ENCODE peak calls at places on chromosomes 12 and 14, in nine cellular contexts. G is HT1080; C is NCI-H1092; X is activated T-helper 1 cell treated with anti-CD3 and anti-CD28 coated beads, Interleukin-12 subunit alpha, Interleukin-12 subunit beta, Interleukin-2, Interleukin-4 antibody, amounts not matched to agents 30 ng/mL and 10 ng/mL and 1 ng/mL, durations not matched to agents 14 hours and 24 hours and 36 hours; P is GM13976; H is hippocampal formation; I is activated CD4-positive, alpha-beta T cell treated with anti-CD3 and anti-CD28 coated beads, Interleukin-2, amount 50 U/mL, for 24 hours; L is left colon; E is NCI-H187. W is an unnamed sample.

GRCh38 chr12:109540526-109541411 is 32.5 kb downstream of the MMAB start:
- DNase-seq in G (no peak), C (no peak), X (no peak), P (no peak), H (peak), I (no peak), L (no peak), E (no peak), W (no peak)

GRCh38 chr12:93954160-93955112 is 193.9 kb upstream of the PLXNC1 start:
- DNase-seq in G (no peak), C (no peak), X (no peak), P (no peak), H (no peak), I (no peak), L (no peak), E (no peak), W (no peak)

GRCh38 chr12:9049520-9050133 is 60.3 kb downstream of the KLRG1 start:
- DNase-seq in G (peak), C (no peak), X (no peak), P (peak), H (no peak), I (no peak), L (no peak), E (no peak), W (no peak)

GRCh38 chr12:19288603-19289244 is 150.6 kb upstream of the AEBP2 start:
- DNase-seq in G (peak), C (peak), X (no peak), P (peak), H (no peak), I (no peak), L (no peak), E (no peak), W (peak)

GRCh38 chr12:127310548-127310947 is 956.4 kb upstream of the TMEM132C start:
- DNase-seq in G (no peak), C (no peak), X (no peak), P (no peak), H (no peak), I (no peak), L (no peak), E (no peak), W (no peak)

GRCh38 chr12:125971981-125972380 is 906.7 kb downstream of the AACS start:
- DNase-seq in G (no peak), C (no peak), X (no peak), P (no peak), H (no peak), I (no peak), L (no peak), E (no peak), W (no peak)

GRCh38 chr12:19894049-19894448 is 454.8 kb downstream of the AEBP2 start:
- DNase-seq in G (peak), C (no peak), X (no peak), P (peak), H (no peak), I (no peak), L (no peak), E (no peak), W (peak)

GRCh38 chr14:105166571-105167302 is 1.8 kb downstream of the JAG2 start:
- DNase-seq in G (no peak), C (no peak), X (no peak), P (no peak), H (no peak), I (no peak), L (no peak), E (no peak), W (no peak)

GRCh38 chr12:76631741-76632140 is 72.2 kb upstream of the OSBPL8 start:
- DNase-seq in G (no peak), C (no peak), X (no peak), P (no peak), H (no peak), I (no peak), L (no peak), E (no peak), W (no peak)

GRCh38 chr14:94129758-94130414 is 482 bp upstream of the IFI27L2 start:
- DNase-seq in G (peak), C (no peak), X (peak), P (peak), H (no peak), I (peak), L (peak), E (no peak), W (peak)

GRCh38 chr14:101812071-101812470 is 50.6 kb downstream of the PPP2R5C start:
- DNase-seq in G (no peak), C (no peak), X (no peak), P (no peak), H (no peak), I (no peak), L (peak), E (no peak), W (no peak)

GRCh38 chr12:121893901-121894540 is 5.4 kb downstream of the PSMD9 start:
- DNase-seq in G (peak), C (no peak), X (no peak), P (no peak), H (no peak), I (no peak), L (no peak), E (no peak), W (no peak)

GRCh38 chr14:95318870-95319311 is 817 bp downstream of the CLMN start:
- DNase-seq in G (no peak), C (no peak), X (no peak), P (peak), H (no peak), I (no peak), L (no peak), E (no peak), W (no peak)

GRCh38 chr14:78091361-78091760 is 78.8 kb upstream of the NRXN3 start:
- DNase-seq in G (no peak), C (no peak), X (no peak), P (no peak), H (no peak), I (no peak), L (no peak), E (no peak), W (no peak)

GRCh38 chr14:85534435-85534834 is 4.5 kb downstream of the FLRT2 start:
- DNase-seq in G (peak), C (no peak), X (no peak), P (no peak), H (no peak), I (no peak), L (no peak), E (no peak), W (peak)

GRCh38 chr14:54444701-54445100 is 3.5 kb upstream of the CNIH1 start:
- DNase-seq in G (no peak), C (no peak), X (no peak), P (no peak), H (no peak), I (no peak), L (no peak), E (no peak), W (no peak)

GRCh38 chr14:26905219-26905618 is 307.4 kb upstream of the NOVA1 start:
- DNase-seq in G (no peak), C (no peak), X (no peak), P (no peak), H (no peak), I (no peak), L (no peak), E (no peak), W (no peak)

GRCh38 chr12:115102450-115102849 is 418.5 kb upstream of the TBX3 start:
- DNase-seq in G (no peak), C (no peak), X (no peak), P (no peak), H (no peak), I (no peak), L (no peak), E (no peak), W (no peak)

GRCh38 chr12:1810201-1810930 is 10.0 kb upstream of the LRTM2 start:
- DNase-seq in G (peak), C (no peak), X (no peak), P (no peak), H (no peak), I (no peak), L (no peak), E (no peak), W (no peak)

GRCh38 chr12:117125275-117125613 is 26.0 kb upstream of the TESC start:
- DNase-seq in G (no peak), C (no peak), X (no peak), P (no peak), H (no peak), I (no peak), L (no peak), E (no peak), W (no peak)

GRCh38 chr12:82055391-82055790 is 296.2 kb upstream of the PPFIA2 start:
- DNase-seq in G (no peak), C (no peak), X (no peak), P (no peak), H (no peak), I (no peak), L (no peak), E (no peak), W (no peak)

GRCh38 chr12:131766382-131767107 is 55.7 kb downstream of the SFSWAP start:
- DNase-seq in G (no peak), C (no peak), X (no peak), P (no peak), H (no peak), I (no peak), L (no peak), E (no peak), W (no peak)

GRCh38 chr12:56941299-56942017 is 7.2 kb upstream of the SDR9C7 start:
- DNase-seq in G (peak), C (no peak), X (no peak), P (no peak), H (no peak), I (no peak), L (no peak), E (no peak), W (no peak)

GRCh38 chr12:124174406-124174805 is 120.5 kb upstream of the RFLNA start:
- DNase-seq in G (peak), C (no peak), X (no peak), P (no peak), H (no peak), I (no peak), L (no peak), E (no peak), W (no peak)

GRCh38 chr14:85566603-85567002 is 36.7 kb downstream of the FLRT2 start:
- DNase-seq in G (peak), C (no peak), X (no peak), P (no peak), H (no peak), I (no peak), L (no peak), E (no peak), W (no peak)

GRCh38 chr14:51676549-51676948 is 24.8 kb downstream of the FRMD6 start:
- DNase-seq in G (peak), C (no peak), X (no peak), P (no peak), H (no peak), I (no peak), L (no peak), E (no peak), W (no peak)

GRCh38 chr14:44833376-44833775 is 128.4 kb downstream of the KLHL28 start:
- DNase-seq in G (peak), C (no peak), X (no peak), P (no peak), H (no peak), I (no peak), L (no peak), E (no peak), W (no peak)

GRCh38 chr12:107126688-107127481 is 33.5 kb upstream of the CRY1 start:
- DNase-seq in G (peak), C (no peak), X (no peak), P (no peak), H (no peak), I (no peak), L (no peak), E (no peak), W (no peak)

GRCh38 chr14:104113631-104114420 is 24.6 kb upstream of the KIF26A start:
- DNase-seq in G (no peak), C (no peak), X (no peak), P (no peak), H (no peak), I (no peak), L (no peak), E (no peak), W (no peak)

GRCh38 chr12:8905546-8905945 is 8.8 kb upstream of the PHC1 start:
- DNase-seq in G (no peak), C (no peak), X (no peak), P (no peak), H (no peak), I (no peak), L (no peak), E (no peak), W (no peak)

GRCh38 chr12:678747-679712 is 15.8 kb upstream of the NINJ2 start:
- DNase-seq in G (no peak), C (no peak), X (no peak), P (no peak), H (no peak), I (no peak), L (no peak), E (no peak), W (no peak)

GRCh38 chr12:123960856-123961255 is 11.8 kb downstream of the CCDC92 start:
- DNase-seq in G (no peak), C (no peak), X (no peak), P (no peak), H (no peak), I (no peak), L (no peak), E (no peak), W (no peak)

GRCh38 chr12:22856120-22856699 is 231.2 kb downstream of the ETNK1 start:
- DNase-seq in G (peak), C (no peak), X (no peak), P (peak), H (no peak), I (no peak), L (no peak), E (no peak), W (peak)

GRCh38 chr12:117030187-117030896 is 68.9 kb downstream of the TESC start:
- DNase-seq in G (no peak), C (no peak), X (no peak), P (no peak), H (no peak), I (no peak), L (no peak), E (no peak), W (no peak)

GRCh38 chr14:26466862-26467261 is 131.0 kb downstream of the NOVA1 start:
- DNase-seq in G (no peak), C (no peak), X (no peak), P (no peak), H (no peak), I (no peak), L (no peak), E (no peak), W (no peak)

GRCh38 chr14:29236401-29236800 is 469.8 kb downstream of the FOXG1 start:
- DNase-seq in G (no peak), C (no peak), X (no peak), P (no peak), H (no peak), I (no peak), L (no peak), E (no peak), W (no peak)